ENCODE peak calls at places on chromosomes 13 and 19, in eight cellular contexts. E is right lobe of liver, D is cardiac muscle cell, Q is endodermal cell, B is heart right ventricle, Z is tibial artery, K is body of pancreas, A is stomach. U is an unnamed sample. For H3K4me1 and H3K36me3, the result is how much of the 10 kb centered on the place peaks cover.

GRCh38 chr19:32861596-32861995 is 8.0 kb downstream of the SLC7A9 start:
- DNase-seq in Z (no peak), K (no peak), A (no peak), B (no peak), E (no peak), Q (no peak), D (no peak), U (no peak)

GRCh38 chr13:102847272-102848234 is 1.7 kb downstream of the ERCC5 start:
- DNase-seq in D (peak), K (no peak), E (no peak), A (no peak), Q (no peak), Z (no peak), B (no peak), U (peak)

GRCh38 chr13:46983881-46984280 is 87.0 kb upstream of the HTR2A start:
- DNase-seq in A (no peak), Z (no peak), B (no peak), Q (no peak), E (no peak), K (no peak), D (no peak), U (no peak)

GRCh38 chr13:42064966-42065365 is 16.5 kb downstream of the DGKH start:
- DNase-seq in D (no peak), Q (no peak), K (no peak), B (no peak), Z (no peak), E (no peak), A (no peak), U (no peak)

GRCh38 chr19:4660993-4661392 is 9.1 kb downstream of the MYDGF start:
- DNase-seq in A (no peak), E (no peak), B (no peak), K (no peak), Z (no peak), D (no peak), Q (no peak), U (no peak)

GRCh38 chr19:13588953-13589833 is 82.9 kb upstream of the CACNA1A start:
- DNase-seq in E (peak), B (peak), D (peak), Z (peak), A (peak), K (peak), Q (peak), U (peak)

GRCh38 chr13:49454388-49455015 is 10.4 kb downstream of the SETDB2 start:
- DNase-seq in E (no peak), Z (no peak), Q (no peak), D (no peak), A (no peak), B (no peak), K (no peak), U (no peak)

GRCh38 chr13:32426191-32426980 is 1.5 kb downstream of the N4BP2L1 start:
- DNase-seq in B (no peak), A (no peak), D (no peak), Z (no peak), E (no peak), K (no peak), Q (peak), U (peak)

GRCh38 chr13:99086149-99086868 is 108.4 kb upstream of the DOCK9 start:
- DNase-seq in E (peak), Q (peak), A (peak), Z (peak), K (peak), B (peak), D (peak), U (peak)

GRCh38 chr13:74575729-74576125 is 441.5 kb upstream of the KLF12 start:
- DNase-seq in Q (peak), B (peak), Z (peak), D (peak), K (peak), A (peak), E (peak), U (peak)

GRCh38 chr13:94195715-94196114 is 283.8 kb downstream of the DCT start:
- DNase-seq in Q (no peak), E (no peak), A (no peak), K (no peak), Z (no peak), B (no peak), D (peak), U (no peak)

GRCh38 chr19:1715540-1715939 is 37.8 kb upstream of the ONECUT3 start:
- DNase-seq in B (no peak), Q (no peak), A (no peak), K (no peak), D (no peak), E (no peak), Z (no peak), U (no peak)

GRCh38 chr13:98143157-98143553 is 261 bp downstream of the FARP1 start:
- DNase-seq in E (no peak), A (no peak), K (no peak), B (peak), Q (peak), Z (peak), D (peak), U (no peak)

GRCh38 chr19:4575267-4575793 is 15.8 kb upstream of the SEMA6B start:
- DNase-seq in K (peak), E (peak), A (no peak), D (peak), Z (peak), Q (peak), B (peak), U (no peak)

GRCh38 chr13:48580185-48580803 is 47.4 kb upstream of the RCBTB2 start:
- DNase-seq in K (peak), B (peak), Q (peak), D (peak), A (peak), E (no peak), Z (peak), U (peak)

GRCh38 chr13:50224534-50224933 is 209.3 kb downstream of the KCNRG start:
- DNase-seq in Q (no peak), A (no peak), B (no peak), Z (no peak), K (no peak), D (no peak), E (no peak), U (no peak)

GRCh38 chr13:75985132-75985531 is 349.0 kb downstream of the LMO7 start:
- DNase-seq in K (no peak), D (peak), A (no peak), Q (no peak), B (no peak), Z (no peak), E (no peak), U (no peak)

GRCh38 chr19:55502197-55502952 is 14.1 kb downstream of the SSC5D start:
- DNase-seq in D (no peak), Z (no peak), Q (no peak), K (no peak), E (no peak), B (no peak), A (no peak), U (no peak)

GRCh38 chr13:79369226-79369625 is 36.8 kb downstream of the RBM26 start:
- DNase-seq in B (no peak), E (no peak), Q (no peak), D (no peak), Z (no peak), A (no peak), K (no peak), U (no peak)

GRCh38 chr19:33177417-33177976 is 16.6 kb upstream of the LRP3 start:
- DNase-seq in B (no peak), E (no peak), Z (no peak), D (peak), A (no peak), K (no peak), Q (peak), U (no peak)

GRCh38 chr19:58325623-58326022 is 1.2 kb upstream of the ZSCAN22 start:
- DNase-seq in D (no peak), E (no peak), B (no peak), K (no peak), A (no peak), Z (no peak), Q (no peak), U (no peak)

GRCh38 chr13:64591981-64592380 is 2638.2 kb downstream of the PCDH9 start:
- DNase-seq in A (no peak), D (no peak), Z (no peak), Q (no peak), K (no peak), E (no peak), B (no peak), U (no peak)

GRCh38 chr19:17893766-17894165 is 22.0 kb downstream of the SLC5A5 start:
- DNase-seq in D (no peak), A (no peak), K (no peak), Z (no peak), Q (no peak), B (no peak), E (no peak), U (no peak)

GRCh38 chr19:3029070-3029923 is at the start of gene TLE2:
- DNase-seq in Q (peak), Z (no peak), D (peak), E (no peak), B (no peak), K (peak), A (peak), U (no peak)

GRCh38 chr19:2542341-2543069 is 66.6 kb downstream of the GADD45B start:
- DNase-seq in D (peak), K (no peak), A (no peak), Q (peak), Z (no peak), E (no peak), B (no peak), U (no peak)

GRCh38 chr19:3641515-3642269 is 15.1 kb upstream of the CACTIN start:
- DNase-seq in E (no peak), A (no peak), D (no peak), K (no peak), B (no peak), Q (no peak), Z (no peak), U (no peak)

GRCh38 chr13:100361504-100361903 is 227.1 kb downstream of the GGACT start:
- DNase-seq in Q (no peak), K (no peak), D (no peak), B (no peak), A (no peak), E (no peak), Z (no peak), U (no peak)

GRCh38 chr19:47097396-47098217 is 16.0 kb downstream of the ZC3H4 start:
- DNase-seq in E (no peak), Z (peak), D (no peak), B (peak), K (no peak), A (peak), Q (peak), U (no peak)

GRCh38 chr13:53242015-53242414 is 213.4 kb downstream of the OLFM4 start:
- DNase-seq in B (no peak), Z (no peak), Q (no peak), K (no peak), A (no peak), E (no peak), D (no peak), U (no peak)

GRCh38 chr19:36182612-36183454 is 30.6 kb upstream of the COX7A1 start:
- DNase-seq in Q (peak), Z (no peak), A (no peak), B (no peak), K (no peak), D (peak), E (no peak), U (no peak)

GRCh38 chr13:97279913-97280312 is 57.8 kb downstream of the MBNL2 start:
- DNase-seq in K (no peak), E (no peak), A (no peak), D (no peak), Q (no peak), Z (no peak), B (no peak), U (no peak)

GRCh38 chr13:24118576-24118975 is 41.9 kb upstream of the SPATA13 start:
- DNase-seq in A (no peak), K (no peak), E (no peak), Q (no peak), Z (no peak), B (no peak), D (no peak), U (no peak)
- H3K4me3 ChIP-seq in A (no peak), K (no peak), E (no peak), Q (no peak), Z (no peak), B (no peak), D (no peak), U (no peak)

DNA sequence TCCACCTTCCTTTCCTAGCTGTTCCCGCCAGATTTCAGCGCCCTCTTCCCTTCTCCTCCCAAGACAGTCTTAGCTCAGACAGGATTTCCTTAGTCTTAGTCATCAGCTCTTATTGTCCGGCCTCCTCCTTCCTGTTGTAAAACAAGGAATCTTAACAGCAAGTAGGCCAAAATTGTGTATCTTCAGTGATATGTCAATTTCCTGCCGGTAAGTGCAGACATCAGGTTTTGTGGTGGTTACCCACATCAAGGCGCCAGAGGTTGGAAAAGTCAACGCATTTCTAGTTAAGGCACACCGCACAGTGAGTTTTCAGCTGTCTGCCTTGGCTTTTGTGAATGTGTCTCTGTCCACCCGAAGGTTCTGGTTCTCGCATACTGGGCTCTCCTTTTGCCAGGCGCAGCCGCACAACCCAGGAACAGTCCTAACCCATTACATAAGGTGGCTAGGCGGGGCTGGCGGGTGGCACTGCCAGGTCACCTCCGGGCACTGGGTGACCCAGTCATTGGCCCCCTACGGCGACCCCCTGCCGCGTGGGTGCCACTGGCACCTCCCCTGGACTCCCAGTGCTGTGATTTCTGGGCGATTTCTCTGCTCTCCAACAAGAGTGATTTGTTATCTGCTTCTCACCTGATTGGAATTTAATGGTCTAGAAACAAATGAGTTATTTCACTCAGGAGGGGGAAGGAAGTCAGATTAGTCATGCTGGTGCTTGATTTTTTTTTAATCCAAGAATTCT is 12.9 kb downstream of the COL4A2 start:
- DNase-seq in E (no peak), Q (peak), A (no peak), D (no peak), K (peak), Z (no peak), B (no peak), U (no peak)
- H3K4me1 ChIP-seq in E (under half), Q (under half), A (half or more), D (under half), K (under half), Z (half or more), B (half or more), U (under half)

DNA sequence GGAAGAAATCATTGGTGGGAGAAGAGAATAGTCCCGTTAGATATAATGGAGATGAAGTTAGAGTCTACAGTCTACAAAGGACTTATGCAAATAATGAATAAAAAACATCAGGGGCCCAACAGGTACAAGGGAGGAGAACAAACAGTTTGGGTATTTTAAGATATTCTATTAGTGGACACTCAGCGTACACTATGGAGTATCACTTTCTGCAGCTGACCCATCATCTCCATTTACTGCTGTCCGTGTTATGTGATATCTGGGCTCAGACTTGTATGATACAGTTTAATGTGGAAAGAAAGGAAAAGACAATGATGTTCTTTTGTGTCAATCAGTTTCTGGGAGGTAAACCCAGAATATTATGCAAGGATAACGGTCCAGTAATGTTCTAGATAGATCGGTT is 126.2 kb downstream of the RAB20 start:
- DNase-seq in D (no peak), B (no peak), A (no peak), Q (no peak), E (no peak), K (no peak), Z (no peak), U (no peak)
- H3K36me3 ChIP-seq in D (under half), B (half or more), A (half or more), Q (half or more), E (under half), K (under half), Z (half or more), U (under half)

DNA sequence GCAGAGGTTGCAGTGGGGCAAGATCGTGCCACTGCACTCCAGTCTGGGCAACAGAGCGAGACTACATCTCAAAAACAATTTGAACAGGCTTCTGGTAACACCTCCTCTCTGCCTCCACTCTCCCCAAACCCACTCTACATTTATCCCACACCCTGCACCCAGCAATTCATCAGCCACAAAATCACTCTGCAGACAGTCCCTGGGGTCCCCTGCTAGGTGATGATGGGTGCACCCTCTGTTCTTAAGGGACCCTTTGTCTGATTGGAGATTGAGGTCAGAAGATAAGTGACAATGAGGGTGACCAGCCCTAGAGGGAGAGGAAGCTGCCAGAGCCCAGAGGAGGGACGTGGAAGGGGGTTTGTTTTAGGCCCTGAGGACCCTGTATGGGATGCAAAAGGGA is 2.2 kb downstream of the BCL3 start:
- DNase-seq in A (no peak), Z (no peak), D (no peak), B (no peak), K (no peak), E (no peak), Q (no peak), U (no peak)
- H3K4me3 ChIP-seq in A (peak), Z (peak), D (no peak), B (peak), K (no peak), E (peak), Q (no peak), U (no peak)